ENCODE peak calls at places on chromosomes 5 and 9, in four cellular contexts. One of them, this sample, is unnamed.

GRCh38 chr5:132008961-132009680 is 2.3 kb downstream of the ACSL6 start:
- DNase-seq in ovary: peak
- DNase-seq in tibial nerve: no peak
- DNase-seq in stomach: no peak
- DNase-seq in this sample: peak

GRCh38 chr9:35553670-35554543 is 51.2 kb upstream of the TESK1 start:
- DNase-seq in stomach: peak
- DNase-seq in ovary: peak
- DNase-seq in tibial nerve: peak
- DNase-seq in this sample: no peak

GRCh38 chr5:93990504-93991085 is 249.2 kb upstream of the POU5F2 start:
- DNase-seq in tibial nerve: no peak
- DNase-seq in stomach: no peak
- DNase-seq in ovary: no peak
- DNase-seq in this sample: no peak

GRCh38 chr9:89179920-89180667 is 1.5 kb upstream of the SHC3 start:
- DNase-seq in ovary: peak
- DNase-seq in stomach: peak
- DNase-seq in tibial nerve: peak
- DNase-seq in this sample: peak

GRCh38 chr9:86940774-86941173 is 6.5 kb downstream of the GAS1 start:
- DNase-seq in tibial nerve: no peak
- DNase-seq in stomach: no peak
- DNase-seq in ovary: no peak
- DNase-seq in this sample: no peak

GRCh38 chr9:75979362-75979761 is 88.9 kb downstream of the PCSK5 start:
- DNase-seq in tibial nerve: no peak
- DNase-seq in ovary: no peak
- DNase-seq in stomach: no peak
- DNase-seq in this sample: no peak

GRCh38 chr9:110015759-110016158 is 192.2 kb downstream of the C9orf152 start:
- DNase-seq in tibial nerve: no peak
- DNase-seq in ovary: no peak
- DNase-seq in stomach: no peak
- DNase-seq in this sample: no peak

GRCh38 chr5:36948041-36948440 is 71.5 kb downstream of the NIPBL start:
- DNase-seq in stomach: no peak
- DNase-seq in tibial nerve: no peak
- DNase-seq in ovary: no peak
- DNase-seq in this sample: no peak

GRCh38 chr5:150497274-150497988 is 10.5 kb upstream of the NDST1 start:
- DNase-seq in tibial nerve: peak
- DNase-seq in ovary: peak
- DNase-seq in stomach: peak
- DNase-seq in this sample: no peak

GRCh38 chr9:27142299-27142930 is 33.4 kb downstream of the TEK start:
- DNase-seq in stomach: no peak
- DNase-seq in tibial nerve: no peak
- DNase-seq in ovary: no peak
- DNase-seq in this sample: no peak

GRCh38 chr9:80177949-80178480 is 606.2 kb downstream of the TLE4 start:
- DNase-seq in stomach: no peak
- DNase-seq in ovary: no peak
- DNase-seq in tibial nerve: no peak
- DNase-seq in this sample: no peak

GRCh38 chr9:77488439-77489126 is 159.5 kb downstream of the GNA14 start:
- DNase-seq in ovary: no peak
- DNase-seq in tibial nerve: no peak
- DNase-seq in stomach: no peak
- DNase-seq in this sample: no peak

GRCh38 chr9:115114541-115114940 is 3.4 kb downstream of the TNC start:
- DNase-seq in ovary: no peak
- DNase-seq in tibial nerve: no peak
- DNase-seq in stomach: no peak
- DNase-seq in this sample: no peak

GRCh38 chr9:93316726-93317494 is 133.0 kb downstream of the WNK2 start:
- DNase-seq in tibial nerve: no peak
- DNase-seq in stomach: no peak
- DNase-seq in ovary: no peak
- DNase-seq in this sample: no peak

GRCh38 chr5:82719368-82719767 is 357.8 kb downstream of the TMEM167A start:
- DNase-seq in ovary: no peak
- DNase-seq in tibial nerve: no peak
- DNase-seq in stomach: no peak
- DNase-seq in this sample: no peak

GRCh38 chr5:38465045-38465444 is 91.4 kb downstream of the LIFR start:
- DNase-seq in stomach: no peak
- DNase-seq in ovary: no peak
- DNase-seq in tibial nerve: no peak
- DNase-seq in this sample: no peak

GRCh38 chr5:38462972-38463633 is 93.3 kb downstream of the LIFR start:
- DNase-seq in tibial nerve: no peak
- DNase-seq in stomach: no peak
- DNase-seq in ovary: no peak
- DNase-seq in this sample: no peak

GRCh38 chr5:38465702-38466443 is 90.6 kb downstream of the LIFR start:
- DNase-seq in ovary: no peak
- DNase-seq in tibial nerve: no peak
- DNase-seq in stomach: no peak
- DNase-seq in this sample: no peak

GRCh38 chr5:38466444-38467189 is 89.8 kb downstream of the LIFR start:
- DNase-seq in ovary: peak
- DNase-seq in tibial nerve: peak
- DNase-seq in stomach: peak
- DNase-seq in this sample: peak

DNA sequence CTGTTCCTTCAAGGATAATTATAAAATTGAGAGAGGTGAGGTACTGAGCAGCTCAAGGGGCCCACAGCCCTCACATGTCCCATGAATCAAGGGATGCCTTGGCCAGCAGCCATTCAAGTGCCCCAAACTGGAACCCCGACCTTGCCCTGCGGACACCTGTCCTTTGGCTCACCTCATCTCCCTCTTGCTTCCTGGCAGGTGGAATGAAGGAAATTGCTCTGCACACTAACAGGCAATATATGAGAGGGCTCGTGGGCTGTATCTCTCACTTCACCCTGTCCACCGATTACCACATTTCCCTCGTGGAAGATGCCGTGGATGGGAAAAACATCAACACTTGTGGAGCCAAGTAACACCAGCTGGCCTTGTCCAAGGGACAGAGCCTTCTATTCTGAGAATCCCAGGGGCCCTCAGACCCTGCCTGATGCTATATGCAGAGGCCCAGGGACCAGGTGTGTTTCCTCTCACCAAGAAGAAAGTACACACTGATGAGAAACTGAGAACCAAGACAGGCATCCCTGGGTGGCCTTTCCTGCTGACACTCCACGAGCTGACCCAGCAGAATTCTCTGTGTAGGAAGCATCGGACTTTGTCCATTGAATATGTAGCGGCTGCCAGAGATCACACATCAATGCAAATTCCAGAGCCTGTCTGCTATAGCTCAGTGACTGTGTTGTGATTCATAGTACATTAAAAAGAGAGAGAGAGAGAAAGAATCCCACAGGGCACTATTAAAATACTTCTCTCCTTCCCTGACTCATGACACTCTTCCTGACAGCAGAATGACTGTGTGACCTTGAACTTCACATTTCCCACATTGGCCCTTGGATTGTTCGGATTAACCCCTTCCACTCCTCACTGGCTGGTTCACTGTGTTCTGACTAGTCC is 92.6 kb downstream of the LIFR start:
- DNase-seq in ovary: peak
- DNase-seq in tibial nerve: no peak
- DNase-seq in stomach: no peak
- DNase-seq in this sample: no peak
- TF ChIP-seq EP300 in ovary: peak
- TF ChIP-seq EP300 in tibial nerve: peak
- TF ChIP-seq EP300 in stomach: no peak
- TF ChIP-seq EP300 in this sample: no peak

GRCh38 chr5:115813719-115814118 is 2.7 kb downstream of the CDO1 start:
- DNase-seq in tibial nerve: no peak
- DNase-seq in ovary: no peak
- DNase-seq in stomach: no peak
- DNase-seq in this sample: no peak

GRCh38 chr5:115815693-115816225 is 700 bp downstream of the CDO1 start:
- DNase-seq in ovary: peak
- DNase-seq in tibial nerve: peak
- DNase-seq in stomach: no peak
- DNase-seq in this sample: no peak

GRCh38 chr5:115815006-115815692 is 1.3 kb downstream of the CDO1 start:
- DNase-seq in ovary: no peak
- DNase-seq in tibial nerve: no peak
- DNase-seq in stomach: no peak
- DNase-seq in this sample: no peak

GRCh38 chr5:115818821-115819220 is 2.4 kb upstream of the CDO1 start:
- DNase-seq in stomach: no peak
- DNase-seq in ovary: no peak
- DNase-seq in tibial nerve: no peak
- DNase-seq in this sample: no peak

DNA sequence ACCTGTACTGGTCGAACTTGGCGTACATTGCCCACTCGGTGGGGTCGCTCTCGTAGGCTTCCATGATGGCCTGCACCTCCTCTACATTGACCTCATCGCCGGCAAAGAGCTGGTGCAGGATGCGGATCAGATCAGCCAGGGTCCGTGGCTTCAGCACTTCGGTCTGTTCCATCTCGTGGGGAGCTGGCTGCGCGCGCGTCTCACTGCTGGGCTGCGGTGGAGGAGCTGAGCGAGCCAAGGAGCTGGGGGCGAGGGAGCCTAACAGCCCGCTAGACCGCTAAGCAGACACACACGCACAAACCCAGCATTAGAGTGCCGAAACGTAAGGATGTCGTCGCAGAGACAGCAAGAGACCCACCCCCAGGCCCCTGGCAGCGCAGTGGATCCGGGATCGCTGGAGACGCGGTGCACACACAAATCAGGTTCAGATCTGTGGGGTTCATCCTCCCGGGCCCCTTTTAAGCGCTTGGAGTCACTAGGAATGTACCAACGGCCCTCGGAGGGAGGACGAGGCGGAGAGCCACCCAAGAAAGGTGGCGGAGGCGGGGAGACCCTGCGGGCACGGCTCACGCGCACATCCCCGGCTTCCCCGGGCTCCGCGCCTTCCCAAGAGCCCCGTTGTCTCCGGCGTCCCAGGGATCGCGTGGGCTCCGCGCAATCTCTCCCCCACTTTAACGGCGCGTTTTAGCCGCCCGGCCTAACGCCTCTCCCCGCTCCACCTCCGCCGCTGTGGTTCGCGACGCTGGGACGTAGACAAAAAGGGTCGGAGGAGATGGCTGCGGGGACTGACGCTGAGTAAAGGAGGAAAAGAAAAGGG is at the start of gene CDO1:
- DNase-seq in tibial nerve: peak
- DNase-seq in stomach: no peak
- DNase-seq in ovary: peak
- DNase-seq in this sample: peak
- TF ChIP-seq EP300 in tibial nerve: peak
- TF ChIP-seq EP300 in stomach: no peak
- TF ChIP-seq EP300 in ovary: no peak
- TF ChIP-seq EP300 in this sample: no peak

GRCh38 chr5:139681466-139681865 is 33.3 kb downstream of the CXXC5 start:
- DNase-seq in ovary: no peak
- DNase-seq in tibial nerve: no peak
- DNase-seq in stomach: no peak
- DNase-seq in this sample: no peak

GRCh38 chr5:139684881-139685749 is 37.0 kb downstream of the CXXC5 start:
- DNase-seq in stomach: peak
- DNase-seq in ovary: no peak
- DNase-seq in tibial nerve: no peak
- DNase-seq in this sample: no peak

GRCh38 chr5:139684350-139684880 is 36.3 kb downstream of the CXXC5 start:
- DNase-seq in tibial nerve: no peak
- DNase-seq in ovary: no peak
- DNase-seq in stomach: no peak
- DNase-seq in this sample: no peak

GRCh38 chr5:139682016-139682975 is 34.1 kb downstream of the CXXC5 start:
- DNase-seq in ovary: no peak
- DNase-seq in tibial nerve: no peak
- DNase-seq in stomach: no peak
- DNase-seq in this sample: no peak

DNA sequence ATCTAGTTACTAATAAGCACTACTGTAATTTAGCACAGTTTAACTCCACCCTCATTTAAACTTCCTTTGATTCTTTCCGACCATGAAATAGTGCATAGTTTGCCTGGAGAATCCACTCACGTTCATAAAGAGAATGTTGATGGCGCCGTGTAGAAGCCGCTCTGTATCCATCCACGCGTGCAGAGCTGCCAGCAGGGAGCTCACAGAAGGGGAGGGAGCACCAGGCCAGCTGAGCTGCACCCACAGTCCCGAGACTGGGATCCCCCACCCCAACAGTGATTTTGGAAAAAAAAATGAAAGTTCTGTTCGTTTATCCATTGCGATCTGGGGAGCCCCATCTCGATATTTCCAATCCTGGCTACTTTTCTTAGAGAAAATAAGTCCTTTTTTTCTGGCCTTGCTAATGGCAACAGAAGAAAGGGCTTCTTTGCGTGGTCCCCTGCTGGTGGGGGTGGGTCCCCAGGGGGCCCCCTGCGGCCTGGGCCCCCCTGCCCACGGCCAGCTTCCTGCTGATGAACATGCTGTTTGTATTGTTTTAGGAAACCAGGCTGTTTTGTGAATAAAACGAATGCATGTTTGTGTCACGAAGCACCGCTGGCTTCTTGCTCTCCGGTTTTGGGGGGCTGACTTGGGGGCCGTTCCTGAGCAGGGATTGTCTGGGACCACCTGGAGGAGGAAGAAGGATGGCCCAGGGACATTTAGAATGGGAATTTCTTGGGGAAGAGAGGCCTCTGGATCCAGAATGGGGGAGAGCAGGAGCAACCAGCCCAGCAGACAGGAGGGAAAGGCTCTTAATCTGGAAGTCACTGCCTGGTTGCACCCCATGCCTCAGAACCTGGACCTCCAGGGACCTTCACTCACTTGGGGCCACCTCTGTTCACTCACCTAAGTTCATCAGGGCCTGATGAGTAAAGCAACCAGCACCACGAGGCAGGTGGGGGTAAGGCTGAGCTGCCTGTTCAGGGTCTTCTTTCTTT is 35.4 kb downstream of the CXXC5 start:
- DNase-seq in stomach: no peak
- DNase-seq in ovary: no peak
- DNase-seq in tibial nerve: no peak
- DNase-seq in this sample: no peak
- TF ChIP-seq EP300 in stomach: no peak
- TF ChIP-seq EP300 in ovary: no peak
- TF ChIP-seq EP300 in tibial nerve: no peak
- TF ChIP-seq EP300 in this sample: no peak

GRCh38 chr5:14444988-14445387 is 136.6 kb upstream of the OTULINL start:
- DNase-seq in stomach: no peak
- DNase-seq in ovary: no peak
- DNase-seq in tibial nerve: no peak
- DNase-seq in this sample: no peak

GRCh38 chr5:14447958-14448881 is 133.4 kb upstream of the OTULINL start:
- DNase-seq in ovary: peak
- DNase-seq in stomach: no peak
- DNase-seq in tibial nerve: no peak
- DNase-seq in this sample: no peak

GRCh38 chr5:14443665-14444064 is 137.9 kb upstream of the OTULINL start:
- DNase-seq in tibial nerve: no peak
- DNase-seq in ovary: no peak
- DNase-seq in stomach: no peak
- DNase-seq in this sample: no peak

GRCh38 chr5:14444161-14444560 is 137.4 kb upstream of the OTULINL start:
- DNase-seq in tibial nerve: no peak
- DNase-seq in ovary: no peak
- DNase-seq in stomach: no peak
- DNase-seq in this sample: no peak

GRCh38 chr5:14445581-14446290 is 135.9 kb upstream of the OTULINL start:
- DNase-seq in tibial nerve: peak
- DNase-seq in ovary: peak
- DNase-seq in stomach: no peak
- DNase-seq in this sample: no peak
- TF ChIP-seq EP300 in tibial nerve: peak
- TF ChIP-seq EP300 in ovary: no peak
- TF ChIP-seq EP300 in stomach: no peak
- TF ChIP-seq EP300 in this sample: no peak

This sample was measured in suprapubic skin.